ENCODE peak calls at places on chromosomes 6 and 20, in ten cellular contexts. A, S, L, X, M, Y, V, J, C and U are unnamed samples.
A peak's percentile ranks its signal among the peaks of the same experiment; 100 is the strongest.

GRCh38 chr6:157962601-157963084 is 19.0 kb upstream of the SYNJ2 start:
- DNase-seq in A (no peak), S (no peak), L (no peak), X (no peak), M (no peak), Y (no peak), V (peak; percentile 80), J (no peak), C (no peak), U (no peak)

GRCh38 chr6:42120895-42121865 is 21.2 kb downstream of the C6orf132 start:
- DNase-seq in A (no peak), S (no peak), L (no peak), X (no peak), M (no peak), Y (no peak), V (no peak), J (no peak), C (peak; percentile 42), U (no peak)

GRCh38 chr20:41427833-41428232 is 61.2 kb upstream of the EMILIN3 start:
- DNase-seq in A (no peak), S (no peak), L (no peak), X (no peak), M (no peak), Y (no peak), V (no peak), J (no peak), C (no peak), U (no peak)

GRCh38 chr6:17600527-17601388 is 656 bp downstream of the FAM8A1 start:
- DNase-seq in A (peak; percentile 61), S (peak; percentile 31), L (no peak), X (peak; percentile 19), M (peak; percentile 24), Y (peak; percentile 93), V (peak; percentile 44), J (no peak), C (no peak), U (no peak)

GRCh38 chr6:50277774-50278173 is 228.0 kb upstream of the DEFB112 start:
- DNase-seq in A (no peak), S (no peak), L (no peak), X (no peak), M (no peak), Y (no peak), V (no peak), J (no peak), C (no peak), U (no peak)

GRCh38 chr6:123610779-123611178 is 26.0 kb downstream of the TRDN start:
- DNase-seq in A (no peak), S (no peak), L (no peak), X (no peak), M (no peak), Y (no peak), V (no peak), J (no peak), C (no peak), U (no peak)

GRCh38 chr20:50020283-50020682 is 37.5 kb downstream of the SNAI1 start:
- DNase-seq in A (no peak), S (no peak), L (no peak), X (peak; percentile 70), M (no peak), Y (no peak), V (peak; percentile 65), J (no peak), C (no peak), U (no peak)

GRCh38 chr6:79947191-79948173 is at the start of gene ELOVL4:
- DNase-seq in A (peak; percentile 92), S (peak; percentile 24), L (no peak), X (peak; percentile 11), M (no peak), Y (peak; percentile 78), V (peak; percentile 62), J (no peak), C (peak; percentile 43), U (peak; percentile 79)

GRCh38 chr6:106473807-106474206 is 113.3 kb downstream of the CRYBG1 start:
- DNase-seq in A (no peak), S (no peak), L (no peak), X (no peak), M (no peak), Y (no peak), V (peak; percentile 12), J (no peak), C (no peak), U (no peak)

GRCh38 chr6:41740366-41741162 is 5.2 kb upstream of the TFEB start:
- DNase-seq in A (no peak), S (no peak), L (no peak), X (no peak), M (no peak), Y (no peak), V (no peak), J (no peak), C (no peak), U (no peak)

GRCh38 chr6:90442366-90442765 is 144.5 kb downstream of the MAP3K7 start:
- DNase-seq in A (no peak), S (no peak), L (no peak), X (no peak), M (no peak), Y (no peak), V (no peak), J (no peak), C (no peak), U (no peak)

GRCh38 chr20:52943185-52943841 is 28.8 kb upstream of the TSHZ2 start:
- DNase-seq in A (no peak), S (no peak), L (no peak), X (peak; percentile 32), M (peak; percentile 31), Y (no peak), V (no peak), J (no peak), C (no peak), U (no peak)

DNA sequence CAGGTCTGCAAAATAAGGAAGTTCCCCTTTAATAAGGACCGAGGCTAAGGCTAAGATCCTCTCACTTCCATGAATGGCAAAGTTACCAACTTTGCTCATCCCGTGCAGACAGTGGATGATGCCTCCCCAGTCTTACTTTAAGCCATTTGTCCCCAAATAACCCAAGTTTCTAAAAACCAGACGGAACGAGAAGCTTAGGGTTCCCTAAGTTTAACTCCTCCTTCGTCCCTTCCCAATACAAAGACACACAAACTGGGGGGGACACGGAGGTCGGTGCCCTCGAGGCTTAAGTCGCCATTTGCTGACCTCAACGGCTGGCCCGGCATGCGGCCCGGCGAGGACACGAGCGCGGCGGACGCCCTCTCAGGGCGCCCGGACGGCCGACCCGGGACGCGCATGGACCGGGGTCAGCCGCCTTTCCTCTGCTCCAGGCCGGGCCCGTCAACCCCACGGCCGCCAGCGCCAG is 527 bp downstream of the FBXO30 start:
- DNase-seq in A (peak; percentile 53), S (no peak), L (no peak), X (peak; percentile 42), M (peak; percentile 54), Y (no peak), V (no peak), J (peak; percentile 65), C (no peak), U (no peak)
- TF ChIP-seq POLR2AphosphoS5 in A (peak; percentile 7), S (no peak), L (no peak), X (no peak), M (no peak), Y (no peak), V (no peak), J (no peak), C (no peak), U (peak; percentile 75)

DNA sequence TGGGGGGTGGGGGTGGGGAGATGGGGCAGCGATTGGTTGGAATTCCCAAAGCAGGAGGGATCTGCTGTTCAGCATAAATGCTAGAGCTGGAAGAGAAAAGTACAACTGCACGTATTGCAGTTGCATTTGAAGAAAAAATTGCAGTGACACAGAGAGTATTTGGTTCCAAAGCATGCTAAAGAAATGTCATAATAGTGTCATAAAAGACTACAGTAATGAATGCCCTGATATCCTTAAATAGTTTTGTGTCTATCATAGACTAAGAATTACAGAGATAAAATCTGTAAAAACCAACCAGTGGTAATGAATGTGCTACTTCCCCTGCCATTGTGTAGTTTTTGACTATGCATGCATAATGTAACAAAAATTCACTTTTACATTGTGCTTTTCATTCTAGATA is 693.6 kb upstream of the SLC35B3 start:
- DNase-seq in A (no peak), S (no peak), L (no peak), X (no peak), M (no peak), Y (no peak), V (no peak), J (no peak), C (no peak), U (no peak)
- TF ChIP-seq POLR2AphosphoS5 in A (no peak), S (no peak), L (no peak), X (no peak), M (no peak), Y (no peak), V (no peak), J (no peak), C (no peak), U (no peak)

DNA sequence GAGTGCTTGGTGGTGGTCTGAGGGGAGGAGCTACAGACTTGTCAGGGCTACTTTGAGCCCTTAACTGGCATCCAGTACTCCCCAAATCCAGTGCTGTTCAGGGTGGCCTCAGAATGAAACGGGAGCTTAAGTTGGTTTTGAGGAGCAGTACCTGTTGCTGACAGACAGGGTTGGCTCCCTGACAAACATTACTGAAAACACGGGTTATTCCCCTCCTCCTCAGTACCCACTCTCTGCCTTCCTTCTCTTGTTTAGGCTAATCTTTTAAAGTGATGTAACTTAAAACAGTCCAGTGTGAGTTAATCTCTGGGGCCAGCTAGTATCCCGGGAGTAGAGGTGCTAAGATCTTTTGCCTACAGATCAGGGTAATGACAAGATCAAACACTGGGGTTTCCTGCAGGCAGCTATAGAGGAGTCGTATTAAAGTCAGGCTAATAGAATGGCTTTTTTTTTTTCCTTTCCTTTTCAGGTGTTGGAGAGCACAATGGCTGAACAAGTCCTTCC is 3.7 kb downstream of the TNFAIP3 start:
- DNase-seq in A (peak; percentile 28), S (no peak), L (no peak), X (peak; percentile 11), M (peak; percentile 52), Y (no peak), V (no peak), J (no peak), C (no peak), U (no peak)
- TF ChIP-seq POLR2AphosphoS5 in A (no peak), S (peak; percentile 70), L (no peak), X (no peak), M (no peak), Y (peak; percentile 67), V (no peak), J (no peak), C (no peak), U (no peak)

DNA sequence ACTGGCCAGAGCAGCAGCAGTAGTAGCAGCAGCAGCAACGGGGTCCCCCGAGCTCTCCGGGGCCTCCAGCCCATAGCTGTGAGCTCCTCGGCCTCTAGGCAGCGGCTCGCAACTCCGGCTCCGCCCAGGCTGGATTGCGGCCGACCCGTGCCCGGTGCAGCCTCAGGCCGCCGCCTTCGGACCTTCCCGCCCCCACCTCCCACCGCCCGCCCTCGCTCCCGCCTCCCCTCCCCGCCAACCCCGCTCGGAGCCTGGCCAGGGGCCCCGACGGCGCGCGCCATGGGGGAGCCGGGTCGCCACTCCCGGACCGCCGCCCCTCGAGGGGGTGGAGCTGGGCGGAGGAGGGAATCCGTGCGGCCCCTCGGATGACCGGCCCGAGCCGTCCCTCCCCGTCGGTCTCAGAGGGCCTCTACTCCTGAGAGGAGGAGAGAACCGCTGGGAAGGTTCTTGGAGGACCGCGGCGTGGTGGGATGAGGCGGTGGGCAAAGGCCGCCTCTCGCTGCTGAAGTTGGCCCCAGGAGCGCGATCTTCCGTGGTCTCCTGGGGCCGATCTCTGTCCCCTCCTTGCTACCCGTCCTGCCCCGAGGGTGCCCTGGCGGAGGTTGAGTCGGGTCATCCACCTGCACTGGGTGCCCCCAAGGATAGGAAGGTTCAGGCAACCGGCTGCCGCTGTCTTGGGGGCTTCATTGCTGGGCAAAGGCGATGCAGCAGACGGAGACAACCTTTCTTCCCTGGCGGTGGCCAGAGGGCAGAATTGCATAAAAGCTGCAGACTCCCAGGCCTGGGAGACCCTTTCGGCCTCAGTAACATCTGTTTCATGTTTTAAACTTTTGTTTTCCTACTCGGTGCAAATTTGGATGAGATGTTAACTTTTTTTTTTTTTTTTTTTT is at the start of gene ADAM33:
- DNase-seq in A (peak; percentile 66), S (no peak), L (no peak), X (no peak), M (no peak), Y (no peak), V (no peak), J (no peak), C (no peak), U (no peak)
- TF ChIP-seq POLR2AphosphoS5 in A (peak; percentile 37), S (no peak), L (no peak), X (no peak), M (no peak), Y (no peak), V (no peak), J (no peak), C (no peak), U (no peak)